ENCODE peak calls at places on chromosomes 1 and 21, in nine cellular contexts. C is head of caudate nucleus; F is cardiac septum; I is RPMI7951; T is glomerular endothelial cell; S is HEK293T; K is CD14-positive monocyte; M is CD4-positive, alpha-beta memory T cell; Z is NCI-H510A. U is an unnamed sample.

GRCh38 chr1:145983959-145984830 is 12.2 kb downstream of the TXNIP start:
- DNase-seq in C (no peak), F (no peak), I (no peak), T (no peak), S (no peak), K (no peak), M (no peak), Z (no peak), U (no peak)

GRCh38 chr1:74652711-74653131 is 20.9 kb downstream of the ERICH3 start:
- DNase-seq in C (no peak), F (no peak), I (peak), T (no peak), S (no peak), K (no peak), M (no peak), Z (peak), U (no peak)

GRCh38 chr1:231949277-231950122 is 322.9 kb downstream of the DISC1 start:
- DNase-seq in C (no peak), F (no peak), I (no peak), T (no peak), S (no peak), K (no peak), M (no peak), Z (no peak), U (no peak)

GRCh38 chr1:178330153-178330552 is 166.6 kb downstream of the CLEC20A start:
- DNase-seq in C (no peak), F (no peak), I (no peak), T (no peak), S (no peak), K (no peak), M (no peak), Z (no peak), U (no peak)

GRCh38 chr1:47416319-47417128 is 439 bp downstream of the FOXE3 start:
- DNase-seq in C (no peak), F (no peak), I (no peak), T (no peak), S (no peak), K (no peak), M (no peak), Z (no peak), U (no peak)

GRCh38 chr1:209513226-209513625 is 70.3 kb upstream of the CAMK1G start:
- DNase-seq in C (no peak), F (no peak), I (peak), T (no peak), S (peak), K (no peak), M (no peak), Z (peak), U (no peak)

GRCh38 chr21:32185726-32186125 is 93.1 kb downstream of the MIS18A start:
- DNase-seq in C (no peak), F (no peak), I (no peak), T (no peak), S (no peak), K (no peak), M (no peak), Z (no peak), U (no peak)

GRCh38 chr1:152459596-152460528 is 45.8 kb upstream of the CRNN start:
- DNase-seq in C (peak), F (no peak), I (peak), T (peak), S (peak), K (peak), M (peak), Z (no peak), U (peak)

GRCh38 chr1:90724361-90724760 is 7.3 kb upstream of the BARHL2 start:
- DNase-seq in C (no peak), F (no peak), I (no peak), T (no peak), S (no peak), K (no peak), M (no peak), Z (no peak), U (no peak)

GRCh38 chr1:218394416-218394815 is 49.3 kb downstream of the TGFB2 start:
- DNase-seq in C (no peak), F (no peak), I (no peak), T (no peak), S (no peak), K (no peak), M (no peak), Z (no peak), U (no peak)

GRCh38 chr1:77446841-77447555 is 165.2 kb downstream of the AK5 start:
- DNase-seq in C (no peak), F (no peak), I (no peak), T (no peak), S (no peak), K (no peak), M (no peak), Z (no peak), U (no peak)

GRCh38 chr1:78536427-78536826 is 45.7 kb downstream of the PTGFR start:
- DNase-seq in C (no peak), F (no peak), I (peak), T (no peak), S (no peak), K (no peak), M (no peak), Z (no peak), U (no peak)

GRCh38 chr1:7350804-7351203 is 420.3 kb upstream of the VAMP3 start:
- DNase-seq in C (no peak), F (no peak), I (no peak), T (no peak), S (no peak), K (no peak), M (no peak), Z (no peak), U (no peak)

GRCh38 chr1:30840904-30841598 is 67.5 kb downstream of the SDC3 start:
- DNase-seq in C (no peak), F (no peak), I (peak), T (peak), S (no peak), K (peak), M (no peak), Z (no peak), U (peak)

GRCh38 chr1:150928286-150928685 is 2.1 kb downstream of the SETDB1 start:
- DNase-seq in C (no peak), F (no peak), I (no peak), T (no peak), S (no peak), K (no peak), M (no peak), Z (no peak), U (no peak)

GRCh38 chr1:46767649-46768282 is 31.1 kb upstream of the CYP4B1 start:
- DNase-seq in C (no peak), F (no peak), I (no peak), T (no peak), S (no peak), K (no peak), M (no peak), Z (peak), U (no peak)

GRCh38 chr1:27416387-27417111 is 24.1 kb downstream of the GPR3 start:
- DNase-seq in C (peak), F (no peak), I (peak), T (no peak), S (peak), K (no peak), M (peak), Z (no peak), U (peak)

GRCh38 chr1:51415963-51416362 is 85.6 kb upstream of the TTC39A start:
- DNase-seq in C (no peak), F (no peak), I (no peak), T (no peak), S (no peak), K (no peak), M (no peak), Z (no peak), U (no peak)

GRCh38 chr1:183048087-183049085 is 25.2 kb downstream of the LAMC1 start:
- DNase-seq in C (no peak), F (no peak), I (no peak), T (no peak), S (no peak), K (no peak), M (no peak), Z (no peak), U (no peak)

GRCh38 chr1:220213381-220213983 is 58.8 kb downstream of the RAB3GAP2 start:
- DNase-seq in C (no peak), F (no peak), I (no peak), T (no peak), S (no peak), K (no peak), M (no peak), Z (no peak), U (no peak)

GRCh38 chr1:154272999-154273563 is 652 bp downstream of the HAX1 start:
- DNase-seq in C (no peak), F (no peak), I (no peak), T (no peak), S (no peak), K (no peak), M (no peak), Z (no peak), U (no peak)

GRCh38 chr21:43975469-43976098 is 36.5 kb upstream of the TRAPPC10 start:
- DNase-seq in C (peak), F (peak), I (peak), T (peak), S (peak), K (peak), M (peak), Z (no peak), U (peak)

GRCh38 chr1:203871114-203871875 is 9.9 kb downstream of the SNRPE start:
- DNase-seq in C (peak), F (no peak), I (peak), T (no peak), S (peak), K (no peak), M (peak), Z (peak), U (peak)

GRCh38 chr1:155859881-155860841 is 794 bp downstream of the SYT11 start:
- DNase-seq in C (peak), F (peak), I (peak), T (no peak), S (no peak), K (peak), M (peak), Z (peak), U (peak)

GRCh38 chr21:42678118-42678430 is 24.7 kb downstream of the PDE9A start:
- DNase-seq in C (no peak), F (no peak), I (no peak), T (no peak), S (peak), K (no peak), M (no peak), Z (no peak), U (no peak)

GRCh38 chr1:43580039-43580438 is 49.4 kb downstream of the PTPRF start:
- DNase-seq in C (no peak), F (no peak), I (no peak), T (no peak), S (no peak), K (no peak), M (no peak), Z (no peak), U (no peak)

GRCh38 chr1:229381234-229381633 is 38.4 kb upstream of the CCSAP start:
- DNase-seq in C (no peak), F (no peak), I (no peak), T (no peak), S (no peak), K (no peak), M (no peak), Z (peak), U (no peak)

GRCh38 chr1:27314737-27315136 is 7.2 kb upstream of the TMEM222 start:
- DNase-seq in C (no peak), F (no peak), I (peak), T (no peak), S (no peak), K (no peak), M (no peak), Z (no peak), U (no peak)

GRCh38 chr1:35845766-35846165 is 37.2 kb upstream of the AGO1 start:
- DNase-seq in C (peak), F (no peak), I (peak), T (no peak), S (no peak), K (no peak), M (no peak), Z (no peak), U (no peak)